ENCODE peak calls at places on chromosomes 12 and 14, in ten cellular contexts. N is suprapubic skin, R is PC-3, T is Peyer's patch, A is sigmoid colon, V is astrocyte, K is A549, U is brain microvascular endothelial cell, E is prostate gland, L is uterus. Y is an unnamed sample.

GRCh38 chr14:101063121-101063520 is 159.6 kb upstream of the RTL1 start:
- DNase-seq in A (peak; percentile 41), K (no peak), V (no peak), L (no peak), U (no peak), T (no peak), R (no peak), N (peak; percentile 25), E (no peak), Y (peak; percentile 7)

GRCh38 chr12:88334271-88334670 is 192.2 kb downstream of the TMTC3 start:
- DNase-seq in A (peak; percentile 71), K (no peak), E (peak; percentile 19), N (no peak), V (peak; percentile 82), U (peak; percentile 50), L (no peak), T (no peak), R (peak; percentile 82), Y (no peak)

GRCh38 chr12:92144045-92144630 is 1.5 kb downstream of the BTG1 start:
- DNase-seq in L (peak; percentile 68), V (peak; percentile 95), U (peak; percentile 97), A (peak; percentile 89), E (peak; percentile 74), T (peak; percentile 71), N (peak; percentile 79), R (peak; percentile 77), K (peak; percentile 95), Y (peak; percentile 79)

GRCh38 chr12:93137656-93138612 is 208.8 kb upstream of the EEA1 start:
- DNase-seq in N (no peak), R (peak; percentile 96), L (no peak), V (peak; percentile 87), E (peak; percentile 49), U (peak; percentile 73), T (no peak), A (no peak), K (peak; percentile 60), Y (no peak)

GRCh38 chr12:116582610-116583009 is 23.4 kb downstream of the MAP1LC3B2 start:
- DNase-seq in U (peak; percentile 86), T (no peak), E (no peak), N (no peak), K (no peak), A (no peak), R (no peak), L (peak; percentile 62), V (peak; percentile 62), Y (peak; percentile 56)

GRCh38 chr12:67042697-67043131 is 226.4 kb upstream of the CAND1 start:
- DNase-seq in K (peak; percentile 29), N (no peak), T (no peak), L (no peak), V (peak; percentile 71), A (no peak), R (peak; percentile 69), E (no peak), U (peak; percentile 47), Y (no peak)

GRCh38 chr14:68843471-68844209 is 50.8 kb upstream of the ZFP36L1 start:
- DNase-seq in N (no peak), K (peak; percentile 76), T (peak; percentile 69), L (peak; percentile 86), V (no peak), A (peak; percentile 93), E (peak; percentile 76), R (peak; percentile 80), U (peak; percentile 67), Y (peak; percentile 78)

GRCh38 chr12:53049582-53050318 is at the start of gene TNS2:
- DNase-seq in A (peak; percentile 95), N (peak; percentile 90), R (peak; percentile 61), K (peak; percentile 68), E (no peak), V (no peak), T (no peak), U (no peak), L (peak; percentile 81), Y (peak; percentile 89)

GRCh38 chr12:93851245-93851665 is 174.1 kb downstream of the CRADD start:
- DNase-seq in K (no peak), L (no peak), A (no peak), U (no peak), E (no peak), T (no peak), N (no peak), R (no peak), V (no peak), Y (no peak)

GRCh38 chr14:44979740-44980346 is 17.9 kb downstream of the TOGARAM1 start:
- DNase-seq in L (no peak), U (no peak), K (no peak), N (no peak), V (no peak), R (no peak), E (peak; percentile 59), A (peak; percentile 71), T (no peak), Y (peak; percentile 27)

GRCh38 chr12:45623221-45623620 is 106.3 kb upstream of the ARID2 start:
- DNase-seq in K (no peak), E (no peak), U (no peak), A (no peak), N (no peak), R (no peak), V (no peak), L (no peak), T (no peak), Y (no peak)

GRCh38 chr12:90099288-90099687 is 390.6 kb upstream of the ATP2B1 start:
- DNase-seq in A (no peak), L (no peak), K (peak; percentile 63), E (no peak), R (peak; percentile 77), T (no peak), V (peak; percentile 30), U (no peak), N (no peak), Y (no peak)

GRCh38 chr12:111773801-111774551 is 7.2 kb downstream of the ALDH2 start:
- DNase-seq in N (peak; percentile 93), V (peak; percentile 85), A (peak; percentile 94), L (peak; percentile 87), U (no peak), E (peak; percentile 87), K (peak; percentile 69), T (peak; percentile 54), R (no peak), Y (peak; percentile 53)

GRCh38 chr12:40691913-40692616 is at the start of gene CNTN1:
- DNase-seq in R (no peak), K (peak; percentile 93), L (peak; percentile 70), N (peak; percentile 80), T (no peak), E (peak; percentile 46), A (peak; percentile 83), V (peak; percentile 6), U (peak; percentile 3), Y (no peak)

GRCh38 chr12:88574278-88574677 is 6.0 kb downstream of the KITLG start:
- DNase-seq in U (peak; percentile 9), A (peak; percentile 62), E (no peak), L (no peak), N (no peak), R (no peak), V (no peak), K (no peak), T (no peak), Y (no peak)

GRCh38 chr12:54595471-54595870 is 7.0 kb upstream of the PPP1R1A start:
- DNase-seq in K (no peak), N (no peak), R (no peak), U (no peak), T (no peak), A (no peak), V (no peak), L (no peak), E (no peak), Y (no peak)
- TF ChIP-seq CTCF in K (no peak), N (no peak), R (no peak), U (no peak), T (no peak), A (no peak), V (no peak), L (no peak), E (no peak), Y (no peak)

GRCh38 chr12:8605057-8605456 is 7.6 kb downstream of the AICDA start:
- DNase-seq in E (no peak), L (no peak), R (no peak), A (no peak), T (no peak), U (no peak), K (no peak), V (no peak), N (no peak), Y (no peak)
- H3K27ac ChIP-seq in E (no peak overlapping the region), L (no peak overlapping the region), R (no peak overlapping the region), A (no peak overlapping the region), T (no peak overlapping the region), U (no peak overlapping the region), K (no peak overlapping the region), V (no peak overlapping the region), N (no peak overlapping the region), Y (no peak overlapping the region)

DNA sequence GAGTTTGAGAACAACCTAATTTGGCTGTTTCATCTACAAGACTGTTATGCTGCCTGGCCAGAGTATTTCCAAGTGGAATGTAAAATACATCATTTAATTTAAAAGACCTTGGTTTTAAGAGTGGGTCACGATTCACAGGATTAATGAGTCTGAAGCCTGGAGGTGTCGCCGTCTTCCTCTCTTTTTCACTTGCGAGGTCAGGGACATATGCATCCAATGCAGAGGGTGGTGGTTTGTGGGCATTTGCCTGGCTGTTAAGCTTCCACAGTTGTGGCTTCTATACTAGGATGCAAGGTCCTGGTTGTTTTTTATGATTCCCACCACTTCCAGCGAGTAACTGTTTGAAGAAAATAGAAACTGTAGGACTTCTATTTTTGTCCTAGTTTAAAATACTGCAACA is 22.8 kb upstream of the RASSF3 start:
- DNase-seq in L (no peak), E (no peak), U (no peak), R (no peak), N (no peak), V (no peak), A (no peak), K (peak; percentile 11), T (no peak), Y (no peak)
- TF ChIP-seq CTCF in L (no peak), E (no peak), U (no peak), R (no peak), N (no peak), V (no peak), A (no peak), K (no peak), T (no peak), Y (no peak)

GRCh38 chr14:31560759-31561154 is 447 bp upstream of the NUBPL start:
- DNase-seq in K (no peak), V (no peak), L (no peak), T (no peak), U (no peak), E (no peak), R (no peak), N (no peak), A (no peak), Y (no peak)
- H3K27ac ChIP-seq in K (peak overlapping the region; percentile 90), V (peak overlapping the region; percentile 93), L (peak overlapping the region; percentile 77), T (peak overlapping the region; percentile 81), U (peak overlapping the region; percentile 83), E (peak overlapping the region; percentile 63), R (no peak overlapping the region), N (peak overlapping the region; percentile 77), A (peak overlapping the region; percentile 91), Y (peak overlapping the region; percentile 89)

GRCh38 chr14:42110167-42110566 is 503.5 kb downstream of the LRFN5 start:
- DNase-seq in U (peak; percentile 47), N (no peak), A (no peak), E (no peak), T (no peak), K (peak; percentile 66), V (peak; percentile 29), L (no peak), R (peak; percentile 85), Y (no peak)
- TF ChIP-seq CTCF in U (peak; percentile 80), N (no peak), A (peak; percentile 21), E (no peak), T (no peak), K (peak; percentile 39), V (peak; percentile 70), L (no peak), R (peak; percentile 95), Y (no peak)